ENCODE peak calls at places on chromosomes 7 and 10, in five cellular contexts. P is GM13976; Y is GM13977; C is stimulated activated CD8-positive, alpha-beta memory T cell treated with anti-CD3 and anti-CD28 coated beads, Interleukin-15, amount 100 ng/mL, for 24 hours; U is GM12864. V is an unnamed sample.

GRCh38 chr10:58435297-58435696 is 50.1 kb downstream of the TFAM start:
- DNase-seq in Y (no peak), P (no peak), U (no peak), C (no peak), V (no peak)

GRCh38 chr10:123359539-123359938 is 205.3 kb downstream of the BUB3 start:
- DNase-seq in P (peak), U (peak), Y (peak), C (no peak), V (no peak)

GRCh38 chr10:61487506-61487905 is 34.3 kb upstream of the TMEM26 start:
- DNase-seq in U (no peak), C (no peak), P (no peak), Y (no peak), V (no peak)

GRCh38 chr10:106011189-106011744 is 1153.2 kb downstream of the SORCS1 start:
- DNase-seq in P (no peak), U (no peak), C (no peak), Y (no peak), V (no peak)

GRCh38 chr10:63429280-63429679 is 36.5 kb downstream of the JMJD1C start:
- DNase-seq in U (no peak), C (no peak), Y (no peak), P (no peak), V (no peak)

GRCh38 chr7:69192134-69192533 is 406.1 kb upstream of the AUTS2 start:
- DNase-seq in Y (no peak), U (no peak), P (no peak), C (no peak), V (no peak)

GRCh38 chr7:87001214-87001613 is 58.2 kb downstream of the ELAPOR2 start:
- DNase-seq in C (no peak), P (no peak), U (no peak), Y (no peak), V (no peak)

GRCh38 chr7:137937202-137937560 is 64.7 kb downstream of the CREB3L2 start:
- DNase-seq in Y (no peak), C (no peak), U (no peak), P (no peak), V (no peak)

GRCh38 chr10:52316005-52316404 is 1.9 kb downstream of the DKK1 start:
- DNase-seq in C (no peak), Y (no peak), U (no peak), P (no peak), V (no peak)

GRCh38 chr7:134787720-134788119 is 8.3 kb downstream of the CALD1 start:
- DNase-seq in U (no peak), P (no peak), Y (no peak), C (no peak), V (no peak)

GRCh38 chr7:26369519-26370385 is 78.1 kb downstream of the SNX10 start:
- DNase-seq in P (peak), C (no peak), U (no peak), Y (peak), V (no peak)

GRCh38 chr10:62277946-62278345 is 9.3 kb upstream of the RTKN2 start:
- DNase-seq in U (no peak), P (no peak), C (no peak), Y (no peak), V (no peak)

GRCh38 chr10:44857363-44858016 is 53.6 kb upstream of the TMEM72 start:
- DNase-seq in C (no peak), P (peak), Y (peak), U (no peak), V (no peak)

GRCh38 chr7:143049380-143049779 is 2.8 kb upstream of the OR6V1 start:
- DNase-seq in Y (no peak), U (no peak), P (no peak), C (no peak), V (no peak)

GRCh38 chr10:62377966-62378365 is 3.8 kb downstream of the ZNF365 start:
- DNase-seq in Y (no peak), C (no peak), U (no peak), P (no peak), V (no peak)

GRCh38 chr7:105697753-105698152 is 116.5 kb upstream of the EFCAB10 start:
- DNase-seq in C (no peak), P (no peak), U (no peak), Y (no peak), V (no peak)

GRCh38 chr7:159027803-159028455 is 116.7 kb downstream of the VIPR2 start:
- DNase-seq in U (no peak), C (no peak), P (no peak), Y (no peak), V (no peak)

GRCh38 chr10:27723436-27723835 is 22.2 kb downstream of the MKX start:
- DNase-seq in Y (no peak), U (no peak), P (no peak), C (no peak), V (no peak)

GRCh38 chr7:151550601-151551286 is 31.0 kb upstream of the RHEB start:
- DNase-seq in Y (no peak), P (no peak), C (no peak), U (no peak), V (no peak)

GRCh38 chr10:127932521-127933270 is 25.8 kb downstream of the PTPRE start:
- DNase-seq in P (no peak), C (no peak), Y (no peak), U (no peak), V (peak)

GRCh38 chr10:123890761-123891146 is 853 bp downstream of the CPXM2 start:
- DNase-seq in C (no peak), P (no peak), Y (no peak), U (no peak), V (no peak)

GRCh38 chr10:110363572-110364411 is 59.1 kb upstream of the SMNDC1 start:
- DNase-seq in Y (no peak), P (no peak), U (no peak), C (no peak), V (peak)

GRCh38 chr10:27713906-27714305 is 31.7 kb downstream of the MKX start:
- DNase-seq in P (no peak), U (no peak), C (no peak), Y (no peak), V (no peak)

GRCh38 chr10:54587973-54588372 is 213.1 kb downstream of the PCDH15 start:
- DNase-seq in P (no peak), C (no peak), Y (no peak), U (no peak), V (no peak)

GRCh38 chr10:132297521-132297920 is 10.2 kb downstream of the STK32C start:
- DNase-seq in U (no peak), P (no peak), C (no peak), Y (no peak), V (no peak)

GRCh38 chr10:99906470-99906869 is 103.3 kb downstream of the DNMBP start:
- DNase-seq in U (no peak), P (no peak), Y (no peak), C (no peak), V (no peak)

GRCh38 chr7:134330990-134331389 is 14.3 kb upstream of the SLC35B4 start:
- DNase-seq in Y (no peak), P (no peak), U (no peak), C (no peak), V (no peak)

GRCh38 chr10:71390435-71390820 is 6.3 kb upstream of the CDH23 start:
- DNase-seq in C (no peak), P (no peak), Y (no peak), U (no peak), V (peak)

GRCh38 chr7:100854146-100854895 is 1.8 kb downstream of the SLC12A9 start:
- DNase-seq in Y (peak), C (no peak), P (no peak), U (no peak), V (no peak)

GRCh38 chr10:68550747-68551411 is 9.3 kb upstream of the TET1 start:
- DNase-seq in U (peak), C (no peak), Y (peak), P (peak), V (no peak)

GRCh38 chr7:8913687-8914086 is 480.3 kb downstream of the NXPH1 start:
- DNase-seq in P (no peak), U (no peak), C (no peak), Y (no peak), V (no peak)

GRCh38 chr10:69583106-69583505 is 9.9 kb upstream of the NEUROG3 start:
- DNase-seq in Y (no peak), P (no peak), C (no peak), U (no peak), V (no peak)

GRCh38 chr10:5565671-5566581 is 41.2 kb downstream of the CALML3 start:
- DNase-seq in C (no peak), Y (no peak), U (no peak), P (no peak), V (no peak)

GRCh38 chr7:107966701-107967100 is 36.3 kb downstream of the LAMB1 start:
- DNase-seq in C (no peak), U (no peak), Y (no peak), P (no peak), V (no peak)

GRCh38 chr10:61752111-61753011 is 89.6 kb downstream of the CABCOCO1 start:
- DNase-seq in P (no peak), Y (no peak), C (no peak), U (no peak), V (no peak)